ENCODE peak calls at places on chromosomes 1 and 21, in nine cellular contexts. One of them, this sample, is unnamed.

GRCh38 chr1:5718716-5719632 is 273.3 kb downstream of the NPHP4 start:
- DNase-seq in GM23338: no peak
- DNase-seq in SK-N-SH: no peak
- DNase-seq in GM23248: no peak
- DNase-seq in HCT116: no peak
- DNase-seq in OCI-LY7: no peak
- DNase-seq in PC-3: no peak
- DNase-seq in neural progenitor cell: peak; percentile 67
- DNase-seq in hepatocyte: no peak
- DNase-seq in this sample: no peak

GRCh38 chr1:57963545-57963944 is 539.7 kb upstream of the DAB1 start:
- DNase-seq in PC-3: no peak
- DNase-seq in HCT116: no peak
- DNase-seq in GM23248: no peak
- DNase-seq in neural progenitor cell: no peak
- DNase-seq in SK-N-SH: no peak
- DNase-seq in GM23338: no peak
- DNase-seq in OCI-LY7: no peak
- DNase-seq in hepatocyte: no peak
- DNase-seq in this sample: no peak

GRCh38 chr1:226436855-226437491 is 29.1 kb upstream of the PARP1 start:
- DNase-seq in GM23248: no peak
- DNase-seq in PC-3: no peak
- DNase-seq in OCI-LY7: peak; percentile 99
- DNase-seq in GM23338: no peak
- DNase-seq in neural progenitor cell: no peak
- DNase-seq in HCT116: no peak
- DNase-seq in SK-N-SH: no peak
- DNase-seq in hepatocyte: no peak
- DNase-seq in this sample: no peak

GRCh38 chr1:65079941-65080340 is 68.1 kb upstream of the AK4 start:
- DNase-seq in SK-N-SH: no peak
- DNase-seq in GM23248: peak; percentile 74
- DNase-seq in PC-3: peak; percentile 26
- DNase-seq in neural progenitor cell: no peak
- DNase-seq in OCI-LY7: no peak
- DNase-seq in HCT116: no peak
- DNase-seq in hepatocyte: no peak
- DNase-seq in GM23338: no peak
- DNase-seq in this sample: no peak

GRCh38 chr1:208775841-208776240 is 531.7 kb upstream of the PLXNA2 start:
- DNase-seq in GM23248: no peak
- DNase-seq in SK-N-SH: no peak
- DNase-seq in GM23338: no peak
- DNase-seq in hepatocyte: no peak
- DNase-seq in neural progenitor cell: no peak
- DNase-seq in PC-3: no peak
- DNase-seq in OCI-LY7: no peak
- DNase-seq in HCT116: no peak
- DNase-seq in this sample: no peak

GRCh38 chr1:8351693-8352470 is 34.0 kb downstream of the SLC45A1 start:
- DNase-seq in neural progenitor cell: peak; percentile 81
- DNase-seq in HCT116: no peak
- DNase-seq in hepatocyte: peak; percentile 56
- DNase-seq in PC-3: peak; percentile 23
- DNase-seq in OCI-LY7: peak; percentile 47
- DNase-seq in GM23338: peak; percentile 82
- DNase-seq in GM23248: peak; percentile 44
- DNase-seq in SK-N-SH: peak; percentile 75
- DNase-seq in this sample: no peak

GRCh38 chr1:54980046-54980527 is 341 bp upstream of the TMEM61 start:
- DNase-seq in GM23248: no peak
- DNase-seq in OCI-LY7: no peak
- DNase-seq in SK-N-SH: no peak
- DNase-seq in hepatocyte: no peak
- DNase-seq in GM23338: no peak
- DNase-seq in PC-3: no peak
- DNase-seq in HCT116: no peak
- DNase-seq in neural progenitor cell: no peak
- DNase-seq in this sample: no peak

GRCh38 chr1:93483606-93484005 is 35.7 kb downstream of the FNBP1L start:
- DNase-seq in GM23248: peak; percentile 2
- DNase-seq in PC-3: no peak
- DNase-seq in SK-N-SH: no peak
- DNase-seq in neural progenitor cell: no peak
- DNase-seq in HCT116: no peak
- DNase-seq in hepatocyte: no peak
- DNase-seq in GM23338: no peak
- DNase-seq in OCI-LY7: no peak
- DNase-seq in this sample: no peak

GRCh38 chr1:220741349-220741748 is 6.8 kb upstream of the MTARC2 start:
- DNase-seq in GM23338: no peak
- DNase-seq in HCT116: no peak
- DNase-seq in hepatocyte: no peak
- DNase-seq in GM23248: no peak
- DNase-seq in PC-3: no peak
- DNase-seq in OCI-LY7: no peak
- DNase-seq in SK-N-SH: no peak
- DNase-seq in neural progenitor cell: no peak
- DNase-seq in this sample: no peak

GRCh38 chr1:23575226-23575810 is 16.0 kb upstream of the ID3 start:
- DNase-seq in neural progenitor cell: no peak
- DNase-seq in SK-N-SH: no peak
- DNase-seq in PC-3: no peak
- DNase-seq in hepatocyte: no peak
- DNase-seq in OCI-LY7: peak; percentile 61
- DNase-seq in HCT116: no peak
- DNase-seq in GM23248: no peak
- DNase-seq in GM23338: no peak
- DNase-seq in this sample: no peak

GRCh38 chr1:24438423-24438901 is 22.9 kb downstream of the NIPAL3 start:
- DNase-seq in neural progenitor cell: peak; percentile 56
- DNase-seq in PC-3: no peak
- DNase-seq in SK-N-SH: peak; percentile 70
- DNase-seq in hepatocyte: no peak
- DNase-seq in GM23338: peak; percentile 29
- DNase-seq in OCI-LY7: no peak
- DNase-seq in HCT116: no peak
- DNase-seq in GM23248: peak; percentile 25
- DNase-seq in this sample: no peak

GRCh38 chr1:51328279-51328678 is 2.1 kb downstream of the TTC39A start:
- DNase-seq in hepatocyte: no peak
- DNase-seq in GM23248: peak; percentile 57
- DNase-seq in PC-3: no peak
- DNase-seq in GM23338: no peak
- DNase-seq in HCT116: no peak
- DNase-seq in SK-N-SH: no peak
- DNase-seq in OCI-LY7: no peak
- DNase-seq in neural progenitor cell: no peak
- DNase-seq in this sample: no peak

GRCh38 chr1:217274416-217274815 is 356.5 kb downstream of the GPATCH2 start:
- DNase-seq in hepatocyte: no peak
- DNase-seq in HCT116: no peak
- DNase-seq in neural progenitor cell: no peak
- DNase-seq in PC-3: no peak
- DNase-seq in GM23338: no peak
- DNase-seq in OCI-LY7: no peak
- DNase-seq in GM23248: peak; percentile 55
- DNase-seq in SK-N-SH: no peak
- DNase-seq in this sample: no peak

GRCh38 chr1:216521477-216521876 is 98.2 kb upstream of the USH2A start:
- DNase-seq in HCT116: no peak
- DNase-seq in GM23338: no peak
- DNase-seq in PC-3: no peak
- DNase-seq in GM23248: no peak
- DNase-seq in OCI-LY7: no peak
- DNase-seq in SK-N-SH: peak; percentile 20
- DNase-seq in neural progenitor cell: no peak
- DNase-seq in hepatocyte: no peak
- DNase-seq in this sample: no peak

GRCh38 chr1:203704120-203704519 is 60.9 kb upstream of the LAX1 start:
- DNase-seq in GM23338: no peak
- DNase-seq in neural progenitor cell: no peak
- DNase-seq in SK-N-SH: no peak
- DNase-seq in PC-3: no peak
- DNase-seq in hepatocyte: peak; percentile 31
- DNase-seq in GM23248: no peak
- DNase-seq in HCT116: no peak
- DNase-seq in OCI-LY7: no peak
- DNase-seq in this sample: no peak

GRCh38 chr21:45306453-45306831 is 18.7 kb upstream of the POFUT2 start:
- DNase-seq in hepatocyte: no peak
- DNase-seq in PC-3: no peak
- DNase-seq in OCI-LY7: no peak
- DNase-seq in GM23338: no peak
- DNase-seq in HCT116: no peak
- DNase-seq in GM23248: no peak
- DNase-seq in SK-N-SH: no peak
- DNase-seq in neural progenitor cell: no peak
- DNase-seq in this sample: no peak

GRCh38 chr1:230167419-230167852 is 100.4 kb downstream of the GALNT2 start:
- DNase-seq in HCT116: peak; percentile 59
- DNase-seq in OCI-LY7: peak; percentile 79
- DNase-seq in GM23248: peak; percentile 63
- DNase-seq in PC-3: peak; percentile 88
- DNase-seq in GM23338: peak; percentile 81
- DNase-seq in neural progenitor cell: peak; percentile 36
- DNase-seq in hepatocyte: no peak
- DNase-seq in SK-N-SH: peak; percentile 79
- DNase-seq in this sample: peak; percentile 53

DNA sequence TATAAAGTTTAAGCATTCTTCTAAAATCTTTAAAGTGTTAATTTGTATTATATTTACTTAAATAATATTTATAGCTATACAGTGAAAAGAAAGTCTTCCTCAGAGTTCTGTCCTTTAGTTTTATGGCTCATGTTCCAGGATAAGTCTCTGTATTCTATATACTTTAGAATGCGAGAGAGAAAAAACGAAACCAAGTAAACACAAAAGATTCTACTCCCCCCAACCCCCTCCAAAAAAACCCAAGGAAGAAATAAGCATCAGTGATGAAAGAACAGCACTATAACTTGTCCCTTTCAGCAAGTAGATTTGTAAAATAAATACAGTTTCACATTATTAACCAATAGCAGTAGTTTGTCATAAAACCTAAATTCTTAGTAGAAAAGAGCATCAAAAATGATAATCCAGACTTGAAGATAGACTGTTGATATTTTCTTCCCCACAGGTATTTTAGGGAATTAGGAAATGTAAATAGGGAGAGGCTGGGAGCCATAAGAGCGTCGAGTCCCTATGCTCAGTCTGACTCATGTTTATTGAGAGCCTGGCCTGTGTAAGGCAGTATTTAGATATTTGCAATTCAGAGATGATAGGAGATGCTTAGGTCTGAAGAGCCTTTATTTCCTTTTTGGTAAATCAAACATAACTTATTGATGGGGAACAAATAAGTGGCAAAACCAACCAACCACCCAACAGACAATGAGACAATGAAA is 35.5 kb downstream of the CDC14A start:
- DNase-seq in HCT116: no peak
- DNase-seq in GM23248: no peak
- DNase-seq in GM23338: no peak
- DNase-seq in SK-N-SH: no peak
- DNase-seq in neural progenitor cell: no peak
- DNase-seq in OCI-LY7: no peak
- DNase-seq in hepatocyte: no peak
- DNase-seq in PC-3: no peak
- DNase-seq in this sample: no peak
- H3K27ac ChIP-seq in HCT116: no peak overlapping the region
- H3K27ac ChIP-seq in GM23248: no peak overlapping the region
- H3K27ac ChIP-seq in GM23338: no peak overlapping the region
- H3K27ac ChIP-seq in SK-N-SH: peak overlapping the region; percentile 32
- H3K27ac ChIP-seq in neural progenitor cell: peak overlapping the region; percentile 36
- H3K27ac ChIP-seq in OCI-LY7: no peak overlapping the region
- H3K27ac ChIP-seq in hepatocyte: no peak overlapping the region
- H3K27ac ChIP-seq in PC-3: no peak overlapping the region
- H3K27ac ChIP-seq in this sample: peak overlapping the region; percentile 62

DNA sequence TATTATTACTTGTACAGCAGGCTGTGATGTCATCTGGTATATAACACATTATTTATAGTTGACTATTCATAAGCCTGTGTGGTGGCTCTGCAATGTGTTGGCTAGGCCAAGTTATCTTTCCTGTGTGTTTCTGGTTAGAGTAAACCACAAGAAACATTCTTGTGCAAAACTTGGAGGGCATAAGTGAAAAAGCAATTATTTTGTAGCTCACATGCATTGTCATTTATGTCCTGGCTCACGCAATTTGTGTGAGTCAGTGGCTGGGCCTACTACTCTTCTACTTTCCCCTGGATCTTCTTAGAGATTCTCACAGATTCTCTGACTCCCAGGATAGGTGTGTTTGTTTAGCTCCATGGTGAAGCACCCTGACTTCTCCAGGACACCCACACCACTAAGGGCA is 59.3 kb downstream of the PTGS2 start:
- DNase-seq in hepatocyte: no peak
- DNase-seq in GM23338: no peak
- DNase-seq in PC-3: peak; percentile 27
- DNase-seq in SK-N-SH: no peak
- DNase-seq in GM23248: peak; percentile 97
- DNase-seq in neural progenitor cell: no peak
- DNase-seq in HCT116: no peak
- DNase-seq in OCI-LY7: no peak
- DNase-seq in this sample: peak; percentile 81
- H3K4me1 ChIP-seq in hepatocyte: no peaks in the 10 kb centered on the region
- H3K4me1 ChIP-seq in GM23338: no peaks in the 10 kb centered on the region
- H3K4me1 ChIP-seq in PC-3: peaks cover 6% of the 10 kb centered on the region
- H3K4me1 ChIP-seq in SK-N-SH: no peaks in the 10 kb centered on the region
- H3K4me1 ChIP-seq in GM23248: peaks cover 35% of the 10 kb centered on the region
- H3K4me1 ChIP-seq in neural progenitor cell: no peaks in the 10 kb centered on the region
- H3K4me1 ChIP-seq in HCT116: no peaks in the 10 kb centered on the region
- H3K4me1 ChIP-seq in OCI-LY7: peaks cover 5% of the 10 kb centered on the region
- H3K4me1 ChIP-seq in this sample: peaks cover 27% of the 10 kb centered on the region

GRCh38 chr21:41466024-41466820 is 40.2 kb downstream of the MX1 start:
- DNase-seq in OCI-LY7: no peak
- DNase-seq in SK-N-SH: no peak
- DNase-seq in GM23248: no peak
- DNase-seq in hepatocyte: no peak
- DNase-seq in GM23338: no peak
- DNase-seq in neural progenitor cell: no peak
- DNase-seq in HCT116: no peak
- DNase-seq in PC-3: peak; percentile 8
- DNase-seq in this sample: no peak
- TF ChIP-seq EZH2phosphoT487 in OCI-LY7: no peak
- TF ChIP-seq EZH2phosphoT487 in SK-N-SH: no peak
- TF ChIP-seq EZH2phosphoT487 in GM23248: no peak
- TF ChIP-seq EZH2phosphoT487 in hepatocyte: no peak
- TF ChIP-seq EZH2phosphoT487 in GM23338: no peak
- TF ChIP-seq EZH2phosphoT487 in neural progenitor cell: no peak
- TF ChIP-seq EZH2phosphoT487 in HCT116: no peak
- TF ChIP-seq EZH2phosphoT487 in PC-3: no peak
- TF ChIP-seq EZH2phosphoT487 in this sample: no peak

DNA sequence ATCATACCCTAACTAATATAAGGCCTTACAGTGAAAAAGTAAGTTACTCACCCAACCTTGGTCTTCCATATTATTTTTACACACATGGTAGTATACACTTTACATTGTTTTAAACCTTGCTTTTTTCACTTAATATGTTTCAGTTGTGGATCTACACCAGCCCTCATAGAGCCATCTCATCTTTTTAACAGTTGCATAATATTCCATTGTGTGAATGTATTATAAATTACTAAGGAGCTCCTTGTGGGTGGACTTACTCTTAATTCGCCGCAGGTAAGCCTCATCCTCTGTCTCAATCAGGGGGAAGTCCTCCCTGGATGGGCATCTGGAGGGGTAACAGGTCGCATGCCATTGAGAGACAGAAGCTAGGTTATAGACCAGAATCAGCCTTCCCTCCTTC is 13.2 kb downstream of the RXFP4 start:
- DNase-seq in HCT116: no peak
- DNase-seq in hepatocyte: no peak
- DNase-seq in PC-3: no peak
- DNase-seq in GM23248: no peak
- DNase-seq in SK-N-SH: no peak
- DNase-seq in neural progenitor cell: no peak
- DNase-seq in GM23338: no peak
- DNase-seq in OCI-LY7: no peak
- DNase-seq in this sample: no peak
- H3K27ac ChIP-seq in HCT116: no peak overlapping the region
- H3K27ac ChIP-seq in hepatocyte: no peak overlapping the region
- H3K27ac ChIP-seq in PC-3: no peak overlapping the region
- H3K27ac ChIP-seq in GM23248: no peak overlapping the region
- H3K27ac ChIP-seq in SK-N-SH: no peak overlapping the region
- H3K27ac ChIP-seq in neural progenitor cell: no peak overlapping the region
- H3K27ac ChIP-seq in GM23338: no peak overlapping the region
- H3K27ac ChIP-seq in OCI-LY7: no peak overlapping the region
- H3K27ac ChIP-seq in this sample: no peak overlapping the region